ENCODE peak calls at places on chromosomes 13 and 19, in nine cellular contexts. O is GM12892, J is suprapubic skin, Y is transverse colon, C is upper lobe of left lung, E is breast epithelium, S is HL-60, D is GM12891, M is stomach. H is an unnamed sample.

GRCh38 chr13:53138369-53139036 is 109.9 kb downstream of the OLFM4 start:
- DNase-seq in O (no peak), J (no peak), Y (no peak), C (no peak), E (no peak), S (no peak), D (no peak), M (no peak), H (peak)

GRCh38 chr19:39333507-39333906 is 2.3 kb downstream of the GMFG start:
- DNase-seq in O (no peak), J (no peak), Y (no peak), C (no peak), E (no peak), S (no peak), D (no peak), M (no peak), H (no peak)

GRCh38 chr19:16376649-16377048 is 52.0 kb downstream of the KLF2 start:
- DNase-seq in O (no peak), J (no peak), Y (no peak), C (no peak), E (no peak), S (peak), D (no peak), M (no peak), H (no peak)

GRCh38 chr19:54148158-54148557 is 10.6 kb downstream of the CNOT3 start:
- DNase-seq in O (no peak), J (no peak), Y (no peak), C (no peak), E (no peak), S (no peak), D (no peak), M (no peak), H (no peak)

GRCh38 chr13:43815204-43815603 is 28.4 kb upstream of the ENOX1 start:
- DNase-seq in O (no peak), J (no peak), Y (no peak), C (no peak), E (no peak), S (no peak), D (no peak), M (no peak), H (no peak)

GRCh38 chr13:68439821-68440220 is 1209.7 kb upstream of the PCDH9 start:
- DNase-seq in O (no peak), J (no peak), Y (no peak), C (no peak), E (no peak), S (no peak), D (no peak), M (no peak), H (no peak)

GRCh38 chr19:49194408-49194807 is 36.8 kb downstream of the TRPM4 start:
- DNase-seq in O (no peak), J (no peak), Y (no peak), C (no peak), E (no peak), S (no peak), D (no peak), M (no peak), H (no peak)

GRCh38 chr13:41411536-41411935 is 45.8 kb upstream of the RGCC start:
- DNase-seq in O (no peak), J (no peak), Y (no peak), C (no peak), E (no peak), S (peak), D (no peak), M (no peak), H (no peak)

GRCh38 chr19:12779162-12779993 is 4.0 kb upstream of the HOOK2 start:
- DNase-seq in O (no peak), J (peak), Y (peak), C (peak), E (no peak), S (no peak), D (no peak), M (no peak), H (peak)

GRCh38 chr19:12778905-12779161 is 3.5 kb upstream of the HOOK2 start:
- DNase-seq in O (no peak), J (no peak), Y (no peak), C (no peak), E (no peak), S (no peak), D (no peak), M (no peak), H (no peak)

GRCh38 chr19:12777217-12778019 is 2.1 kb upstream of the HOOK2 start:
- DNase-seq in O (peak), J (peak), Y (peak), C (peak), E (peak), S (peak), D (peak), M (peak), H (peak)

GRCh38 chr19:12774588-12775555 is at the start of gene HOOK2:
- DNase-seq in O (no peak), J (peak), Y (peak), C (peak), E (peak), S (no peak), D (no peak), M (peak), H (peak)

GRCh38 chr19:12778020-12778904 is 2.9 kb upstream of the HOOK2 start:
- DNase-seq in O (no peak), J (peak), Y (peak), C (peak), E (peak), S (peak), D (no peak), M (peak), H (peak)
- TF ChIP-seq POLR2AphosphoS5 in O (peak), J (peak), Y (peak), C (peak), E (peak), S (peak), D (peak), M (peak), H (peak)

DNA sequence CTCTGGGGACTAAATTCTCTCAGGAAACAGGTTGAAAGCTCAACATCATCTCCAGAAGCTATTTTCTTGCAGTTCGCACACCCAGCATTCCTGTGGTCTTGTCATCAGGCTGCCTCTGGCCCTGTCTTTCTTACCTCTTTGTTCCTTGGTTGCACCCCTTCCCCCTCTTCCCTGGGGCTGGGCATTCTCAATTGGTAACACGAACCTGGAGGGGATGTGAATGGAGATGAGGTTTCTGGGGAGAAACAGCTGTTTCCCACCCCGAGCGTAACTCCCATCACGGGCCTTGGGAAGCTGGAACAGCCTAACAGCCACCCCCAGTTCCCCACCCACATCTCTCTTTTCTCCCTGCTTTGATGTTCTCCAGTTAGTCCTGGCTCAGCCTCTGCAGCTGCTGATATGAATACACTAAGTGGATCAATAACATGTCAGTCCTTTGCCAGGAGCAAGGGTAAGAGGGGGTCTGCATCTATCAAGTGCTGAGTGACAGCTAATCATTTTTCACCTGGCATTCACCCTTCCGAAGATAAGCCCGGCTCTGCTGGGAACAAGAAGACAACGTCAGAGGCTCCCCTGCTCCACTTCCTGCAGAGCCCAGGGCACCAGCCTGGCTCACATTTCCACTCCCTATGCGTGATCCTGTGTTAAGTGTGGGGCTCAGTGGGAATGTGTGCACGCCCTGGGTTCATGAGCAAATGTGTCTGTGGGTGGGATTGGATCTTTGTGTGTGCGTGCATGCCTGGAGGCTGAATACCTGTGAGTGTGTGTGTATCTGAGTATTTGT is 74.0 kb upstream of the KCTD15 start:
- DNase-seq in O (no peak), J (no peak), Y (no peak), C (no peak), E (no peak), S (no peak), D (no peak), M (no peak), H (no peak)
- TF ChIP-seq POLR2AphosphoS5 in O (no peak), J (no peak), Y (no peak), C (no peak), E (no peak), S (no peak), D (no peak), M (no peak), H (no peak)

GRCh38 chr13:93797463-93797862 is 570.9 kb downstream of the GPC6 start:
- DNase-seq in O (no peak), J (no peak), Y (no peak), C (no peak), E (no peak), S (no peak), D (no peak), M (no peak), H (no peak)

GRCh38 chr13:93805736-93806135 is 579.1 kb downstream of the GPC6 start:
- DNase-seq in O (no peak), J (no peak), Y (no peak), C (no peak), E (no peak), S (no peak), D (no peak), M (no peak), H (no peak)

DNA sequence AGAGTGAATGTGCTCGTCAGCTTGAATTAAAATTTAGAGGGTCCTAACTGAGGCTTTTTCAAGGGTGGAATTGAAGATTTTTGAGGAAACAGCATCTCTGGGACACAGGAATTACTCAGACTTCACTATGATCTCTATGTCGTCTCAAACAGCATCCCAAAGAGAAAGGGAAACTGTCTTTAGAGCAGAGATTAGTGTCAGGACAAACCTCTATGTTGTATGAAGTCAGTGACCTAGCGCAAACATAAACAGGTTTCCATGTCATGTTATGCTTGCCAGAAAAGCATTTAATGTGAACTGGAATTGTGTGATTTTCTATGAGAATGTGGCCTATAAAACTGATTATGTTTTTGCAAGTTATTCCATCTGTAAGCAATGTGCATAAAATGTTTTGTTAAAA is 573.7 kb downstream of the GPC6 start:
- DNase-seq in O (no peak), J (no peak), Y (no peak), C (no peak), E (no peak), S (no peak), D (no peak), M (no peak), H (no peak)
- TF ChIP-seq POLR2AphosphoS5 in O (no peak), J (no peak), Y (no peak), C (no peak), E (no peak), S (no peak), D (no peak), M (no peak), H (no peak)

DNA sequence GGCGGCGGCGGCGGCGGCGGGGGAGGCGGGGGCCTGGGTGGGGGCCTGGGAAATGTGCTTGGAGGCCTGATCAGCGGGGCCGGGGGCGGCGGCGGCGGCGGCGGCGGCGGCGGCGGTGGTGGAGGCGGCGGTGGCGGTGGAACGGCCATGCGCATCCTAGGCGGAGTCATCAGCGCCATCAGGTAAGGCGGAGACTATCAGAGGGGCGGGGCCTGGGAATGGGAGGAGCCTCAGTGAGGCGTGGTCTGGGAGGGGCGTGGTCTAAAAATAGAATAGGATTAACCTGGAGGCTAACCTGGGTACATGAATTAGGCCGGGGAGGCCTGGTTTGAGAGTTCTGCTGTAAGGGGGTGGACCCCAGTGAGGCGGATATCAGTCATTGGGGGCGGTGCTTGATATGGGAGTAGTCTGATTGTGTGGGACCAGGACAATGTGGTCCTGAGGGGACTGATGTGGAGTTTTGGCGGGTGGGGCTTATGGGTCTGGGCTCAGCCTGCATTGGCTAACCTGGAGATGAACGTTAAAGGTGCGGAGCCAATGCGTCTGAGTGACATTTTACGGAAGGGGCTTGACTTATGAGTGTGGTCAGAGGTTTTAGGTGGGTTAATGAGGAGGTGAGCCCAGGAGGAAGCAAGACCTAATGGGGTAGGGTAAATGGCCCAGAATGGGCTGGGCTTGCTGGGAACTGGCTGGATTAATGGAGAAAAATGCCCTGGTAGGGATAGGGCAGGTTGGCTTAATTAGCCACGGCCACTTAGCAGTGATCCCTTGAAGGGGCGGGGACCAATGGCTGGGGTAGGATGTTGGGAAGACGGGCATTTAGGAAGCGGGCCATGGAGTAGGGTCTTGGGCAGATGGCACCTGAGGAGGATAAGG is 1.4 kb downstream of the CAPNS1 start:
- DNase-seq in O (peak), J (peak), Y (peak), C (peak), E (peak), S (peak), D (peak), M (peak), H (peak)
- TF ChIP-seq POLR2AphosphoS5 in O (no peak), J (no peak), Y (peak), C (no peak), E (peak), S (peak), D (no peak), M (peak), H (peak)

GRCh38 chr19:40622773-40623075 is 21.6 kb downstream of the LTBP4 start:
- DNase-seq in O (no peak), J (no peak), Y (no peak), C (no peak), E (no peak), S (no peak), D (no peak), M (no peak), H (no peak)

GRCh38 chr19:40627486-40628279 is 26.5 kb downstream of the LTBP4 start:
- DNase-seq in O (no peak), J (no peak), Y (no peak), C (no peak), E (no peak), S (no peak), D (no peak), M (no peak), H (no peak)

GRCh38 chr19:40626918-40627317 is 25.7 kb downstream of the LTBP4 start:
- DNase-seq in O (no peak), J (no peak), Y (no peak), C (no peak), E (no peak), S (no peak), D (no peak), M (no peak), H (no peak)

GRCh38 chr19:40623403-40624239 is 22.5 kb downstream of the LTBP4 start:
- DNase-seq in O (no peak), J (no peak), Y (peak), C (no peak), E (no peak), S (no peak), D (no peak), M (no peak), H (no peak)

GRCh38 chr19:40625406-40626120 is 24.4 kb downstream of the LTBP4 start:
- DNase-seq in O (no peak), J (no peak), Y (no peak), C (no peak), E (no peak), S (no peak), D (no peak), M (no peak), H (no peak)
- TF ChIP-seq POLR2AphosphoS5 in O (no peak), J (no peak), Y (no peak), C (no peak), E (no peak), S (no peak), D (no peak), M (no peak), H (no peak)

DNA sequence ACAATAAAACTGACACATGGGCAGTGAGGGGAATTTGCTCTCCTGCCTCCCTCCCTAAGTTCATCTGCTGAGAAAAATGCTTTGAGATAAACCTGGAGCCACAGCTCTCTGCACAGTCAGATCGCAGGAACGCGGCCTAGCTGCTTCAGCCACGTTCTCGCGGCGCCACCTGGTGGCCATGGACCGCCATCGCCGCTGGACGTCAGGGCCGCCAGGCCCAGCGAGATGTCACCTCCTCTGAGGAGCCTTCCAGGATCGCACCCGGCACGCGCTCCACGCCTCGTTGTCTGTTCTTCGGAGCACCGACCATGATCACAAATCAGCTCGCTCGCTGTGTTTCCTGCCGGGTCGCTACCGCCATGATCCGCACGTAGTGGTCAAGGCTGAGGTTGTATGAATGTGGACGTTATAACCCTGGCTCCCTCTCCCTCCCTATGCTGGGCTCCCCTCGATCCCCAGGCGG is 20.6 kb upstream of the USP29 start:
- DNase-seq in O (no peak), J (no peak), Y (peak), C (peak), E (peak), S (peak), D (peak), M (peak), H (peak)
- TF ChIP-seq POLR2AphosphoS5 in O (no peak), J (no peak), Y (no peak), C (no peak), E (no peak), S (no peak), D (no peak), M (no peak), H (peak)

DNA sequence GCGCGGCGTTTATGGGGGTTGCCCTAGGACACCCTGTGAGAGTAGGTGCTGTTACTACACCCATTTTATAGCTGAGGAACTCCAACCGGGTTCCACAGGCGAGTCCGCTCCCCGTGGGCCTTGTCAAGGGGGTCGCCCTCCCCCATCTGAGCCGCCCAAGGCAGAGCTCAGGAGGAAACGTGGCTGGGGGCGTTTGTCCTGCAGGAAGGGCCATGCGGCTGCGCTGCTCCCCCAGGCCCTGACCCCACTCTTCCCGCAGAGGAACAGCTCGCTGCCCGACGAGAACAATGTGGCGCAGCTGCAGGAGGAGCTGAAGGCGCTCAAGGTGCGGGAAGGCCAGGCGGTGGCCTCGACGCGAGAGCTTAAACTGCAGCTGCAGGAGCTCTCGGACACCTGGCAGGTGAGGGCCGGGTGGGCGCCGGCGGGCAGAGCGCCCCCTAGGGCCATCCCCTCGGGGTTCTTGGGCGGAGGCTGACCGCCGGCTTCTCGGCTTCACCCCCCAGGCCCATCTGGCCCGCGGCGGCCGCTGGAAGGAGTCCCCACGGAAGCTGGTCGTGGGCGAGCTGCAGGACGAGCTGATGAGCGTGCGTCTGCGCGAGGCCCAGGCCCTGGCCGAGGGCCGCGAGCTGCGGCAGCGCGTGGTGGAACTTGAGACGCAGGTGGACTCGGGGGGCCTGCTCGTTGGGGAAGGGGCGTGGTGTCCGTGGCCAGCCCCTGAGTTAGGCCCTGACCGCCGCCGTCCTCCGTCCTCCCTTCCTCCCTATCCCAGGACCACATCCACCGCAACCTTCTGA is 12.4 kb downstream of the PRR36 start:
- DNase-seq in O (no peak), J (peak), Y (no peak), C (no peak), E (no peak), S (no peak), D (no peak), M (no peak), H (no peak)
- TF ChIP-seq POLR2AphosphoS5 in O (no peak), J (no peak), Y (no peak), C (no peak), E (no peak), S (no peak), D (no peak), M (no peak), H (no peak)

GRCh38 chr19:17865364-17866311 is 5.9 kb downstream of the RPL18A start:
- DNase-seq in O (no peak), J (no peak), Y (peak), C (peak), E (no peak), S (no peak), D (no peak), M (peak), H (no peak)
- TF ChIP-seq POLR2AphosphoS5 in O (peak), J (no peak), Y (peak), C (peak), E (no peak), S (peak), D (peak), M (peak), H (no peak)

GRCh38 chr13:24180743-24181384 is 20.3 kb downstream of the SPATA13 start:
- DNase-seq in O (no peak), J (no peak), Y (no peak), C (no peak), E (no peak), S (no peak), D (no peak), M (no peak), H (no peak)

GRCh38 chr13:24175847-24176246 is 15.3 kb downstream of the SPATA13 start:
- DNase-seq in O (no peak), J (no peak), Y (no peak), C (no peak), E (no peak), S (no peak), D (no peak), M (no peak), H (no peak)

GRCh38 chr13:24173775-24174174 is 13.3 kb downstream of the SPATA13 start:
- DNase-seq in O (no peak), J (no peak), Y (no peak), C (no peak), E (no peak), S (no peak), D (no peak), M (no peak), H (no peak)

GRCh38 chr13:24178847-24179845 is 18.6 kb downstream of the SPATA13 start:
- DNase-seq in O (no peak), J (no peak), Y (no peak), C (no peak), E (no peak), S (no peak), D (no peak), M (no peak), H (no peak)

GRCh38 chr13:24176351-24177101 is 16.0 kb downstream of the SPATA13 start:
- DNase-seq in O (no peak), J (no peak), Y (no peak), C (no peak), E (no peak), S (no peak), D (no peak), M (no peak), H (no peak)
- TF ChIP-seq POLR2AphosphoS5 in O (no peak), J (no peak), Y (no peak), C (no peak), E (no peak), S (no peak), D (no peak), M (no peak), H (no peak)

GRCh38 chr13:65613004-65613403 is 1617.1 kb downstream of the PCDH9 start:
- DNase-seq in O (no peak), J (no peak), Y (no peak), C (no peak), E (no peak), S (no peak), D (no peak), M (no peak), H (no peak)

GRCh38 chr13:65615506-65615905 is 1614.6 kb downstream of the PCDH9 start:
- DNase-seq in O (no peak), J (no peak), Y (no peak), C (no peak), E (no peak), S (no peak), D (no peak), M (no peak), H (no peak)
- TF ChIP-seq POLR2AphosphoS5 in O (no peak), J (no peak), Y (no peak), C (no peak), E (no peak), S (no peak), D (no peak), M (no peak), H (no peak)